ENCODE peak calls at places on chromosomes 13 and 19, in nine cellular contexts. X is fibroblast of the aortic adventitia, T is AG04450, P is brain microvascular endothelial cell, F is right lobe of liver, D is astrocyte of the cerebellum, Q is heart left ventricle, G is thoracic aorta, Y is Karpas-422. A is an unnamed sample.

GRCh38 chr19:38433268-38433733 is at the start of gene RYR1:
- DNase-seq in X (no peak), T (no peak), P (peak), F (no peak), D (no peak), Q (peak), G (no peak), Y (peak), A (no peak)

GRCh38 chr13:60032836-60033235 is 130.9 kb downstream of the DIAPH3 start:
- DNase-seq in X (no peak), T (no peak), P (no peak), F (no peak), D (no peak), Q (no peak), G (no peak), Y (peak), A (no peak)

GRCh38 chr19:33333151-33333550 is 30.8 kb upstream of the CEBPA start:
- DNase-seq in X (no peak), T (no peak), P (no peak), F (no peak), D (no peak), Q (no peak), G (no peak), Y (no peak), A (no peak)

GRCh38 chr13:20412761-20413355 is 112.8 kb downstream of the CRYL1 start:
- DNase-seq in X (no peak), T (peak), P (no peak), F (no peak), D (no peak), Q (no peak), G (no peak), Y (no peak), A (no peak)

GRCh38 chr19:6903446-6903845 is 16.1 kb downstream of the ADGRE1 start:
- DNase-seq in X (no peak), T (no peak), P (no peak), F (no peak), D (no peak), Q (no peak), G (no peak), Y (no peak), A (no peak)

GRCh38 chr13:96968027-96968426 is 26.2 kb downstream of the OXGR1 start:
- DNase-seq in X (no peak), T (no peak), P (no peak), F (no peak), D (no peak), Q (no peak), G (no peak), Y (no peak), A (no peak)

GRCh38 chr13:45447050-45447661 is 17.6 kb upstream of the COG3 start:
- DNase-seq in X (no peak), T (no peak), P (no peak), F (peak), D (no peak), Q (no peak), G (no peak), Y (no peak), A (no peak)

GRCh38 chr19:18775586-18776287 is 15.4 kb downstream of the COMP start:
- DNase-seq in X (peak), T (no peak), P (peak), F (no peak), D (no peak), Q (peak), G (no peak), Y (no peak), A (no peak)

GRCh38 chr19:28168557-28168956 is 1044.4 kb downstream of the UQCRFS1 start:
- DNase-seq in X (no peak), T (no peak), P (no peak), F (no peak), D (peak), Q (no peak), G (no peak), Y (no peak), A (no peak)

GRCh38 chr13:113815151-113816058 is 48.5 kb downstream of the GAS6 start:
- DNase-seq in X (no peak), T (no peak), P (no peak), F (no peak), D (no peak), Q (peak), G (no peak), Y (peak), A (no peak)

GRCh38 chr13:90732049-90732448 is 615.4 kb upstream of the MIR17HG start:
- DNase-seq in X (no peak), T (no peak), P (no peak), F (no peak), D (no peak), Q (no peak), G (no peak), Y (peak), A (no peak)

GRCh38 chr19:3696660-3696995 is 3.6 kb downstream of the PIP5K1C start:
- DNase-seq in X (no peak), T (no peak), P (no peak), F (no peak), D (no peak), Q (no peak), G (no peak), Y (no peak), A (no peak)

GRCh38 chr13:36275190-36276002 is 22.2 kb downstream of the CCDC169 start:
- DNase-seq in X (peak), T (peak), P (peak), F (no peak), D (peak), Q (no peak), G (no peak), Y (peak), A (no peak)

GRCh38 chr13:44207476-44207875 is 166.1 kb upstream of the SERP2 start:
- DNase-seq in X (no peak), T (no peak), P (no peak), F (no peak), D (no peak), Q (no peak), G (no peak), Y (no peak), A (no peak)

GRCh38 chr13:41502676-41503075 is 45.3 kb downstream of the RGCC start:
- DNase-seq in X (no peak), T (no peak), P (no peak), F (no peak), D (no peak), Q (no peak), G (no peak), Y (peak), A (no peak)

GRCh38 chr13:106533101-106533939 is 2.1 kb downstream of the EFNB2 start:
- DNase-seq in X (peak), T (peak), P (peak), F (peak), D (peak), Q (peak), G (no peak), Y (no peak), A (no peak)

GRCh38 chr13:113753171-113753570 is 5.9 kb upstream of the TMEM255B start:
- DNase-seq in X (no peak), T (no peak), P (no peak), F (no peak), D (no peak), Q (peak), G (no peak), Y (no peak), A (no peak)

GRCh38 chr13:98324105-98324504 is 147.0 kb upstream of the RNF113B start:
- DNase-seq in X (peak), T (no peak), P (peak), F (peak), D (peak), Q (no peak), G (no peak), Y (no peak), A (no peak)

GRCh38 chr19:10848208-10848843 is at the start of gene C19orf38:
- DNase-seq in X (no peak), T (no peak), P (no peak), F (no peak), D (no peak), Q (no peak), G (no peak), Y (no peak), A (no peak)

GRCh38 chr13:41788552-41788951 is 172.4 kb downstream of the VWA8 start:
- DNase-seq in X (no peak), T (no peak), P (no peak), F (no peak), D (no peak), Q (no peak), G (no peak), Y (no peak), A (no peak)

GRCh38 chr13:82654851-82655517 is 1227.3 kb downstream of the SLITRK1 start:
- DNase-seq in X (peak), T (peak), P (peak), F (no peak), D (peak), Q (peak), G (peak), Y (no peak), A (no peak)

GRCh38 chr19:38707512-38708114 is 36.7 kb downstream of the CAPN12 start:
- DNase-seq in X (no peak), T (no peak), P (peak), F (no peak), D (no peak), Q (peak), G (no peak), Y (no peak), A (no peak)

GRCh38 chr19:2867025-2867991 is at the start of gene ZNF556:
- DNase-seq in X (no peak), T (no peak), P (no peak), F (no peak), D (no peak), Q (no peak), G (no peak), Y (peak), A (no peak)

GRCh38 chr19:11767633-11768133 is 883 bp downstream of the ZNF441 start:
- DNase-seq in X (peak), T (no peak), P (peak), F (peak), D (no peak), Q (peak), G (no peak), Y (peak), A (no peak)

GRCh38 chr19:18780631-18781030 is 10.5 kb downstream of the COMP start:
- DNase-seq in X (no peak), T (no peak), P (no peak), F (no peak), D (no peak), Q (no peak), G (no peak), Y (no peak), A (no peak)

GRCh38 chr19:54475706-54476105 is 2.6 kb upstream of the CDC42EP5 start:
- DNase-seq in X (no peak), T (no peak), P (no peak), F (no peak), D (no peak), Q (no peak), G (no peak), Y (no peak), A (no peak)

GRCh38 chr19:54470276-54470887 is 2.7 kb downstream of the CDC42EP5 start:
- DNase-seq in X (no peak), T (no peak), P (no peak), F (no peak), D (no peak), Q (no peak), G (no peak), Y (no peak), A (no peak)

GRCh38 chr19:54473983-54474382 is 887 bp upstream of the CDC42EP5 start:
- DNase-seq in X (no peak), T (no peak), P (no peak), F (no peak), D (no peak), Q (no peak), G (no peak), Y (no peak), A (no peak)

GRCh38 chr19:54470991-54471782 is 1.9 kb downstream of the CDC42EP5 start:
- DNase-seq in X (no peak), T (no peak), P (no peak), F (no peak), D (no peak), Q (peak), G (no peak), Y (no peak), A (no peak)

DNA sequence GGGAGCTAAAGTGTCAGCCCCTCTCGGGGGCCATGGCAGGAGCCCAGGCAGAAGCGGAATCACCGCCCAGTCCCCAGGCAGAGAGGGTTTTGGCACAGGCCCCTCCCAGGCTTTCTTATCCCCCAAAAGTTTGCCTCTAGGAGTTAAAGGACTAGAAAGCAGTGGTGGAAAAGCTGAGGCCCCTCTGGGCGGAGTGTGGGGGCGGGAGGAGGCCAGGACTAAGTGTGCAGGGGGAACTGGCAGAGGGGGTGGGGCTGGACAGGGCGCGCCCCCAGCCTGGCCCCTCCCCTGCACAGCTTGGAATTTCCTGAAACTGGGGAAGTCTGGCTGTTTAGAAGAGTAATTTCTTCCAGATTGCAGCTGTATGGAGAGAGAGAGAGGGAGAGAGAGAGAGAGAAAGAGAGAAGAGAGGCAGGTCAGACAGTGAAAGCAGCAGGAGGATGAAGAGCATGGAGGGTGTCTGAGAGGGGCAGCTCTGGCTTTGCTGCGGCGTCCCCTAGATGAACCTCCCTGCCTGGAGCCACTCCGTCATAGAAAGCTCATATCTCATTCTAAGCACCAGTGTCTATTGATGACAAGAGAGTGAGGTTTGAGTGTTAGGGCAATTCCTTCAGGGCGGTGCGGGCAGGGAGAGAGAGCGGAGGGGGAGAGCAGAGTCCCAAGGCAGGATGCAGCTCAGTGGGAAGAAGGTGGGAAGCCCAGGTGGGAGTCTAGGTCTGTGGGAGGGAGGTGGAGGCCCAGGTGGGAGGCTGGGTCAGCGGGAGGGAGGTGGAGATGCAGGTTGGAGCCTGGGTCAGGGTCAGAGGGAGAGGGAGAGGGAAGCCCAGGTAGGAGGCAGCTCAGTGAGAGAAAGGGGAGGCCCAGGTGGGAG is at the start of gene CDC42EP5:
- DNase-seq in X (peak), T (peak), P (peak), F (peak), D (no peak), Q (peak), G (no peak), Y (no peak), A (no peak)
- H3K4me3 ChIP-seq in X (peak), T (peak), P (peak), F (peak), D (peak), Q (no peak), G (peak), Y (no peak), A (no peak)

GRCh38 chr13:110520431-110521295 is 40.9 kb downstream of the RAB20 start:
- DNase-seq in X (peak), T (peak), P (peak), F (peak), D (peak), Q (peak), G (peak), Y (no peak), A (no peak)

GRCh38 chr13:110519506-110519905 is 42.0 kb downstream of the RAB20 start:
- DNase-seq in X (no peak), T (no peak), P (no peak), F (no peak), D (no peak), Q (no peak), G (no peak), Y (no peak), A (no peak)

GRCh38 chr13:110521946-110522345 is 39.6 kb downstream of the RAB20 start:
- DNase-seq in X (no peak), T (no peak), P (no peak), F (peak), D (no peak), Q (no peak), G (no peak), Y (no peak), A (no peak)

GRCh38 chr13:110523180-110523579 is 38.3 kb downstream of the RAB20 start:
- DNase-seq in X (no peak), T (no peak), P (no peak), F (no peak), D (no peak), Q (no peak), G (no peak), Y (no peak), A (no peak)

DNA sequence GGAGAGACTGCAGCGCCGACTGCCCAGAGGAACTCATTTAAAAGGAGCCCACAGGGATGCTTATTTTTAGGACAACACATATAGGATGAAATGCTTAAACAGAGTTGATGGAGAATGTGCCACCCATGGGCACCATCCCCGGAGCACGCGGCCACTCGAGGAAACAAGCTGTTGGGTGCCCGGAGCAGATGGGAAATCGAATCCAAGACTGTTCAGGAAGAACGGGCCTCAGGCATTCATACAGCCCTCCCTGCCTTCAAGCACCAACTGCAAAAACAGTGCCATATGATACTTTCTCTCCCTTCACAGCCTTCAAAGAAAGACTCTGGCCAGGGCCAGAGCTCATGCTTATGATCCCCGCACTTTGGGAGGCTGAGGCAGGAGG is 40.2 kb downstream of the RAB20 start:
- DNase-seq in X (peak), T (no peak), P (no peak), F (no peak), D (no peak), Q (no peak), G (no peak), Y (no peak), A (no peak)
- H3K4me3 ChIP-seq in X (no peak), T (no peak), P (no peak), F (no peak), D (no peak), Q (no peak), G (peak), Y (no peak), A (no peak)

DNA sequence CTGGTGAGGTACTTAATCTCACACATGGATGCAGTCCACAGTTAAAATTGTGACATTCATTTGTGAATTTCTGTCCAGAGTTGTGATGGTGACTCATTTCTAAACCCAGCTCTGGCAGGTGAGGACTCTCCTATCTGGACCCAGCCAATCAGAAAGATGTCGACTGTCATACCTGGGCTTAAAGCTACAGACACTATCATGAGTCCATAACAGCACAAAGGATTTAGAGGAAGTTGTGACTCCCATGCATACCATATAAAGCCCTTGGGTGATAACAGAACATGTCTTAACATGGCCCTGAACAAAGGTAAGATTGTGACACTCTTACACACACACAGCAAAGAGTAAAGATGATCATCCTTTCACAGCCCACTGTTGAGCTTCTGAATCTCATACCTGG is 59.7 kb upstream of the ZNF724 start:
- DNase-seq in X (no peak), T (no peak), P (no peak), F (no peak), D (no peak), Q (no peak), G (no peak), Y (no peak), A (no peak)
- H3K4me3 ChIP-seq in X (no peak), T (no peak), P (no peak), F (no peak), D (no peak), Q (no peak), G (no peak), Y (no peak), A (no peak)

DNA sequence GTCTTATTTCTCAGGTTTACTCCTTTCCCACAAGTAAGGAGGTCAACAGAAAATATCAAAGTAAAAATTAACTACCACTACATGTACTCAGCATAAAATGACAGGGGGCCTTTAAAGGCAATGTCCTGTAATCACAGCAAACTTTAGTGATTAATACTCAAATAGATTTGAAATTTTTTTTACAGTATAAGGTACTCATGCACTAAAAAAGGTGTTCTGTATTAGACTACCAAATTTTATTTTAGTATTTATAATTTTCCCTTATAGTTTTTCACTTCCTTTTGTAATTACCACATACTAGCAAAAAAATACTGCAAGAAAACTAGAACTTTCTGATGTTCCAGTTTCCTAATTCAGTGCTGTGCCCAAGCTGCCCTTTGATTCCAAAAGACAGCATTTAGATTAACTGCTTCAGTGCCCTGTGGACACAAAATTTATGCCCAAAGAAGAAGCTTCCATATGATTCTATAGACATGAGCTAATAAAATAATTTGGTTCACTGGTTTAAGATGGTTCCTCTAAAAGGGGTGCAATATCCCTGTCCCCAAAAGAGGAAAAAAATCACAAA is 70.6 kb downstream of the KLF12 start:
- DNase-seq in X (no peak), T (no peak), P (no peak), F (no peak), D (no peak), Q (no peak), G (no peak), Y (no peak), A (no peak)
- H3K4me3 ChIP-seq in X (peak), T (no peak), P (no peak), F (no peak), D (no peak), Q (no peak), G (peak), Y (peak), A (no peak)

GRCh38 chr13:94701313-94702180 is 10.8 kb downstream of the SOX21 start:
- DNase-seq in X (no peak), T (no peak), P (no peak), F (no peak), D (no peak), Q (no peak), G (no peak), Y (no peak), A (no peak)
- H3K4me3 ChIP-seq in X (no peak), T (no peak), P (no peak), F (no peak), D (no peak), Q (no peak), G (no peak), Y (no peak), A (no peak)

A was measured in retinal pigment epithelial cell.